ENCODE peak calls at places on chromosomes 1 and 21, in seven cellular contexts. V, T, W, S, Y, I and Z are unnamed samples.

GRCh38 chr21:16241500-16241963 is 511.8 kb downstream of the USP25 start:
- DNase-seq in V (no peak), T (no peak), W (no peak), S (no peak), Y (no peak), I (no peak), Z (no peak)

GRCh38 chr21:40680311-40680710 is 166.6 kb downstream of the DSCAM start:
- DNase-seq in V (no peak), T (no peak), W (no peak), S (no peak), Y (no peak), I (no peak), Z (no peak)

GRCh38 chr21:34135330-34135729 is 62.0 kb downstream of the MRPS6 start:
- DNase-seq in V (no peak), T (no peak), W (no peak), S (no peak), Y (no peak), I (no peak), Z (no peak)

GRCh38 chr1:1004780-1005697 is 5.1 kb upstream of the HES4 start:
- DNase-seq in V (no peak), T (peak; percentile 60), W (peak; percentile 67), S (peak; percentile 35), Y (no peak), I (peak; percentile 45), Z (no peak)

GRCh38 chr1:18384059-18384458 is 96.7 kb upstream of the KLHDC7A start:
- DNase-seq in V (no peak), T (no peak), W (no peak), S (no peak), Y (no peak), I (no peak), Z (no peak)

GRCh38 chr1:234230414-234230862 is 142.8 kb upstream of the COA6 start:
- DNase-seq in V (no peak), T (no peak), W (no peak), S (peak; percentile 46), Y (no peak), I (no peak), Z (peak; percentile 46)

GRCh38 chr1:178724734-178725602 is at the start of gene RALGPS2:
- DNase-seq in V (no peak), T (peak; percentile 83), W (peak; percentile 83), S (peak; percentile 76), Y (peak; percentile 17), I (no peak), Z (peak; percentile 73)

GRCh38 chr1:112696578-112697320 is 10.2 kb downstream of the RHOC start:
- DNase-seq in V (no peak), T (no peak), W (no peak), S (no peak), Y (no peak), I (no peak), Z (no peak)

GRCh38 chr1:97252076-97252475 is 530.5 kb downstream of the PTBP2 start:
- DNase-seq in V (peak; percentile 76), T (no peak), W (peak; percentile 64), S (peak; percentile 64), Y (peak; percentile 46), I (peak; percentile 39), Z (no peak)

GRCh38 chr1:156498447-156499193 is 2.0 kb downstream of the MEF2D start:
- DNase-seq in V (no peak), T (peak; percentile 31), W (peak; percentile 77), S (peak; percentile 61), Y (peak; percentile 41), I (no peak), Z (no peak)

GRCh38 chr1:91080650-91081049 is 58.8 kb upstream of the ZNF644 start:
- DNase-seq in V (no peak), T (no peak), W (no peak), S (no peak), Y (peak; percentile 22), I (no peak), Z (peak; percentile 52)

GRCh38 chr1:183159960-183160359 is 26.1 kb upstream of the LAMC2 start:
- DNase-seq in V (no peak), T (no peak), W (no peak), S (peak; percentile 30), Y (peak; percentile 91), I (no peak), Z (no peak)

GRCh38 chr1:221397606-221398005 is 344.3 kb downstream of the DUSP10 start:
- DNase-seq in V (no peak), T (no peak), W (no peak), S (no peak), Y (no peak), I (no peak), Z (peak; percentile 12)

GRCh38 chr1:234617135-234617985 is 7.4 kb upstream of the IRF2BP2 start:
- DNase-seq in V (no peak), T (no peak), W (no peak), S (peak; percentile 42), Y (no peak), I (no peak), Z (no peak)

GRCh38 chr21:31329431-31330143 is 14.5 kb downstream of the TIAM1 start:
- DNase-seq in V (no peak), T (no peak), W (no peak), S (no peak), Y (no peak), I (no peak), Z (peak; percentile 11)

GRCh38 chr1:245336149-245336983 is 181.6 kb downstream of the KIF26B start:
- DNase-seq in V (no peak), T (no peak), W (no peak), S (no peak), Y (no peak), I (no peak), Z (no peak)

GRCh38 chr1:84298336-84298687 is 3.2 kb upstream of the SAMD13 start:
- DNase-seq in V (no peak), T (peak; percentile 78), W (peak; percentile 83), S (peak; percentile 38), Y (no peak), I (no peak), Z (peak; percentile 63)

GRCh38 chr1:193285626-193286025 is 99.2 kb upstream of the B3GALT2 start:
- DNase-seq in V (no peak), T (no peak), W (no peak), S (no peak), Y (no peak), I (no peak), Z (no peak)

GRCh38 chr21:37460196-37460595 is 93.6 kb downstream of the DYRK1A start:
- DNase-seq in V (no peak), T (no peak), W (no peak), S (no peak), Y (no peak), I (no peak), Z (no peak)

GRCh38 chr1:214476958-214477870 is 74.2 kb downstream of the PTPN14 start:
- DNase-seq in V (peak; percentile 81), T (no peak), W (no peak), S (peak; percentile 95), Y (peak; percentile 89), I (peak; percentile 55), Z (no peak)

GRCh38 chr1:176795929-176796328 is 333.0 kb downstream of the PAPPA2 start:
- DNase-seq in V (no peak), T (no peak), W (no peak), S (no peak), Y (no peak), I (no peak), Z (no peak)

GRCh38 chr1:245156736-245157505 is 2.1 kb downstream of the KIF26B start:
- DNase-seq in V (no peak), T (peak; percentile 43), W (no peak), S (peak; percentile 57), Y (no peak), I (no peak), Z (peak; percentile 13)

GRCh38 chr1:79716481-79716880 is 710.0 kb upstream of the ADGRL4 start:
- DNase-seq in V (no peak), T (no peak), W (no peak), S (peak; percentile 79), Y (peak; percentile 41), I (peak; percentile 18), Z (no peak)

GRCh38 chr1:232149302-232150201 is 480.4 kb downstream of the SIPA1L2 start:
- DNase-seq in V (peak; percentile 11), T (no peak), W (no peak), S (peak; percentile 71), Y (peak; percentile 24), I (peak; percentile 51), Z (no peak)

GRCh38 chr1:228277491-228278431 is 69.9 kb downstream of the OBSCN start:
- DNase-seq in V (no peak), T (no peak), W (no peak), S (no peak), Y (no peak), I (no peak), Z (no peak)

GRCh38 chr1:63557365-63557987 is 34.2 kb downstream of the EFCAB7 start:
- DNase-seq in V (no peak), T (peak; percentile 45), W (no peak), S (peak; percentile 55), Y (peak; percentile 42), I (no peak), Z (peak; percentile 47)

GRCh38 chr1:15852828-15853302 is 5.4 kb downstream of the SPEN start:
- DNase-seq in V (no peak), T (no peak), W (no peak), S (no peak), Y (no peak), I (no peak), Z (no peak)
- TF ChIP-seq CTCF in V (no peak), T (no peak), W (no peak), S (no peak), Y (no peak), I (no peak), Z (no peak)

GRCh38 chr1:70156529-70157120 is 48.8 kb downstream of the LRRC40 start:
- DNase-seq in V (no peak), T (no peak), W (no peak), S (no peak), Y (peak; percentile 60), I (no peak), Z (no peak)

GRCh38 chr1:70150444-70150843 is 54.9 kb downstream of the LRRC40 start:
- DNase-seq in V (no peak), T (no peak), W (no peak), S (no peak), Y (no peak), I (no peak), Z (no peak)

GRCh38 chr1:70153739-70154138 is 51.6 kb downstream of the LRRC40 start:
- DNase-seq in V (no peak), T (no peak), W (no peak), S (no peak), Y (no peak), I (no peak), Z (no peak)
- TF ChIP-seq CTCF in V (no peak), T (no peak), W (no peak), S (no peak), Y (no peak), I (no peak), Z (no peak)

GRCh38 chr1:241485554-241485992 is 34.0 kb downstream of the FH start:
- DNase-seq in V (no peak), T (no peak), W (no peak), S (peak; percentile 32), Y (peak; percentile 13), I (no peak), Z (peak; percentile 61)
- TF ChIP-seq CTCF in V (peak; percentile 23), T (peak; percentile 11), W (no peak), S (peak; percentile 46), Y (peak; percentile 77), I (peak; percentile 51), Z (peak; percentile 33)

GRCh38 chr1:165717918-165718515 is 19.7 kb upstream of the ALDH9A1 start:
- DNase-seq in V (no peak), T (peak; percentile 26), W (no peak), S (peak; percentile 70), Y (peak; percentile 66), I (peak; percentile 13), Z (peak; percentile 71)
- TF ChIP-seq CTCF in V (peak; percentile 91), T (peak; percentile 53), W (peak; percentile 63), S (peak; percentile 87), Y (peak; percentile 82), I (peak; percentile 84), Z (peak; percentile 73)